ENCODE peak calls at places on chromosomes 12 and 14, in five cellular contexts. J is breast epithelium; F is GM10248; R is T follicular helper cell; S is CD8-positive, alpha-beta T cell. Z is an unnamed sample.
A peak's percentile ranks its signal among the peaks of the same experiment; 100 is the strongest.

GRCh38 chr12:59093090-59093489 is 172.8 kb upstream of the LRIG3 start:
- DNase-seq in J (no peak), F (no peak), R (no peak), S (no peak), Z (no peak)

GRCh38 chr12:52223411-52224039 is 9.5 kb upstream of the KRT7 start:
- DNase-seq in J (no peak), F (no peak), R (no peak), S (no peak), Z (no peak)

GRCh38 chr12:109301643-109302176 is 7.4 kb downstream of the FOXN4 start:
- DNase-seq in J (no peak), F (no peak), R (no peak), S (no peak), Z (no peak)

GRCh38 chr14:77024171-77024627 is 4.3 kb downstream of the IRF2BPL start:
- DNase-seq in J (no peak), F (no peak), R (peak; percentile 55), S (peak; percentile 42), Z (peak; percentile 38)

GRCh38 chr12:46332260-46332659 is 40.3 kb downstream of the SLC38A2 start:
- DNase-seq in J (no peak), F (no peak), R (no peak), S (no peak), Z (no peak)

GRCh38 chr14:102085503-102085902 is 1.3 kb downstream of the HSP90AA1 start:
- DNase-seq in J (no peak), F (no peak), R (no peak), S (no peak), Z (no peak)

GRCh38 chr12:2382391-2383155 is 329.8 kb downstream of the CACNA1C start:
- DNase-seq in J (no peak), F (no peak), R (no peak), S (no peak), Z (no peak)

GRCh38 chr12:114661245-114661644 is 22.7 kb downstream of the TBX3 start:
- DNase-seq in J (no peak), F (no peak), R (no peak), S (no peak), Z (no peak)

GRCh38 chr12:52805000-52805399 is 8.9 kb downstream of the KRT4 start:
- DNase-seq in J (no peak), F (no peak), R (no peak), S (no peak), Z (no peak)

GRCh38 chr12:119940881-119941280 is 48.2 kb upstream of the BICDL1 start:
- DNase-seq in J (no peak), F (no peak), R (no peak), S (no peak), Z (no peak)

GRCh38 chr14:61382842-61383241 is 61.5 kb downstream of the PRKCH start:
- DNase-seq in J (no peak), F (no peak), R (no peak), S (no peak), Z (no peak)

GRCh38 chr14:65131176-65131765 is 29.0 kb upstream of the MAX start:
- DNase-seq in J (no peak), F (no peak), R (no peak), S (no peak), Z (no peak)

GRCh38 chr12:2772370-2772769 is 22.4 kb upstream of the FKBP4 start:
- DNase-seq in J (no peak), F (no peak), R (no peak), S (no peak), Z (no peak)

GRCh38 chr12:75747572-75747995 is 236.2 kb upstream of the KRR1 start:
- DNase-seq in J (no peak), F (no peak), R (no peak), S (no peak), Z (no peak)

GRCh38 chr14:94539181-94539580 is 22.1 kb upstream of the SERPINA4 start:
- DNase-seq in J (no peak), F (no peak), R (no peak), S (no peak), Z (no peak)

GRCh38 chr12:5516781-5517180 is 84.9 kb downstream of the NTF3 start:
- DNase-seq in J (no peak), F (no peak), R (no peak), S (no peak), Z (no peak)

GRCh38 chr14:91089958-91090535 is 23.8 kb upstream of the DGLUCY start:
- DNase-seq in J (no peak), F (no peak), R (no peak), S (no peak), Z (no peak)

GRCh38 chr14:81219821-81220487 is 805 bp downstream of the GTF2A1 start:
- DNase-seq in J (peak; percentile 36), F (peak; percentile 29), R (peak; percentile 23), S (peak; percentile 35), Z (peak; percentile 37)

GRCh38 chr12:102755271-102755670 is 161.8 kb downstream of the PAH start:
- DNase-seq in J (no peak), F (no peak), R (no peak), S (no peak), Z (no peak)

GRCh38 chr14:59687663-59688062 is 111.1 kb upstream of the CCDC175 start:
- DNase-seq in J (no peak), F (no peak), R (no peak), S (no peak), Z (no peak)

GRCh38 chr14:90301580-90302181 is 30.1 kb downstream of the NRDE2 start:
- DNase-seq in J (no peak), F (no peak), R (no peak), S (no peak), Z (no peak)

GRCh38 chr12:128592345-128592744 is 231.4 kb downstream of the SLC15A4 start:
- DNase-seq in J (no peak), F (no peak), R (no peak), S (no peak), Z (no peak)

GRCh38 chr12:71607494-71608330 is 55.9 kb downstream of the ZFC3H1 start:
- DNase-seq in J (no peak), F (no peak), R (no peak), S (no peak), Z (no peak)

GRCh38 chr12:51590347-51591019 is 550 bp upstream of the SCN8A start:
- DNase-seq in J (no peak), F (peak; percentile 87), R (peak; percentile 57), S (peak; percentile 64), Z (peak; percentile 61)

GRCh38 chr14:30214456-30215090 is 286.9 kb upstream of the PRKD1 start:
- DNase-seq in J (peak; percentile 21), F (peak; percentile 3), R (no peak), S (no peak), Z (no peak)